ENCODE peak calls at places on chromosomes 16 and 17, in six cellular contexts. One of them, this sample, is unnamed.

GRCh38 chr17:47400333-47400732 is 76.6 kb downstream of the EFCAB13 start:
- DNase-seq in sigmoid colon: no peak
- DNase-seq in CD8-positive, alpha-beta memory T cell: no peak
- DNase-seq in transverse colon: no peak
- DNase-seq in aorta: no peak
- DNase-seq in heart left ventricle: no peak
- DNase-seq in this sample: no peak

GRCh38 chr16:10497132-10498088 is 83.0 kb downstream of the EMP2 start:
- DNase-seq in sigmoid colon: no peak
- DNase-seq in transverse colon: no peak
- DNase-seq in heart left ventricle: no peak
- DNase-seq in CD8-positive, alpha-beta memory T cell: no peak
- DNase-seq in aorta: no peak
- DNase-seq in this sample: no peak

GRCh38 chr16:9630119-9630518 is 538.7 kb downstream of the HAPSTR1 start:
- DNase-seq in aorta: no peak
- DNase-seq in CD8-positive, alpha-beta memory T cell: no peak
- DNase-seq in transverse colon: no peak
- DNase-seq in heart left ventricle: no peak
- DNase-seq in sigmoid colon: no peak
- DNase-seq in this sample: no peak

GRCh38 chr16:85437161-85438052 is 175.7 kb upstream of the GSE1 start:
- DNase-seq in sigmoid colon: peak; percentile 80
- DNase-seq in CD8-positive, alpha-beta memory T cell: no peak
- DNase-seq in aorta: no peak
- DNase-seq in transverse colon: peak; percentile 89
- DNase-seq in heart left ventricle: no peak
- DNase-seq in this sample: no peak

GRCh38 chr17:14118951-14119350 is 49.6 kb downstream of the COX10 start:
- DNase-seq in CD8-positive, alpha-beta memory T cell: no peak
- DNase-seq in heart left ventricle: no peak
- DNase-seq in sigmoid colon: no peak
- DNase-seq in aorta: no peak
- DNase-seq in transverse colon: no peak
- DNase-seq in this sample: no peak

GRCh38 chr16:58299757-58300349 is 5.0 kb upstream of the PRSS54 start:
- DNase-seq in transverse colon: peak; percentile 22
- DNase-seq in CD8-positive, alpha-beta memory T cell: no peak
- DNase-seq in aorta: no peak
- DNase-seq in heart left ventricle: no peak
- DNase-seq in sigmoid colon: no peak
- DNase-seq in this sample: no peak

GRCh38 chr17:40190197-40191021 is 13.1 kb downstream of the RAPGEFL1 start:
- DNase-seq in sigmoid colon: no peak
- DNase-seq in transverse colon: no peak
- DNase-seq in CD8-positive, alpha-beta memory T cell: peak; percentile 31
- DNase-seq in heart left ventricle: no peak
- DNase-seq in aorta: no peak
- DNase-seq in this sample: no peak

GRCh38 chr17:2232244-2232638 is 71.3 kb downstream of the SMG6 start:
- DNase-seq in CD8-positive, alpha-beta memory T cell: no peak
- DNase-seq in transverse colon: no peak
- DNase-seq in heart left ventricle: no peak
- DNase-seq in aorta: no peak
- DNase-seq in sigmoid colon: no peak
- DNase-seq in this sample: no peak

GRCh38 chr17:47225436-47225858 is 16.3 kb downstream of the MYL4 start:
- DNase-seq in CD8-positive, alpha-beta memory T cell: no peak
- DNase-seq in transverse colon: peak; percentile 52
- DNase-seq in aorta: peak; percentile 85
- DNase-seq in heart left ventricle: peak; percentile 89
- DNase-seq in sigmoid colon: peak; percentile 92
- DNase-seq in this sample: no peak

GRCh38 chr17:28901866-28902818 is 737 bp downstream of the DHRS13 start:
- DNase-seq in transverse colon: peak; percentile 65
- DNase-seq in sigmoid colon: no peak
- DNase-seq in CD8-positive, alpha-beta memory T cell: no peak
- DNase-seq in heart left ventricle: peak; percentile 54
- DNase-seq in aorta: peak; percentile 80
- DNase-seq in this sample: no peak

GRCh38 chr17:36183001-36183810 is 6.8 kb upstream of the TBC1D3B start:
- DNase-seq in aorta: peak; percentile 89
- DNase-seq in sigmoid colon: peak; percentile 79
- DNase-seq in CD8-positive, alpha-beta memory T cell: no peak
- DNase-seq in heart left ventricle: peak; percentile 75
- DNase-seq in transverse colon: peak; percentile 68
- DNase-seq in this sample: no peak

GRCh38 chr16:72099377-72099818 is 5.8 kb downstream of the DHX38 start:
- DNase-seq in transverse colon: peak; percentile 27
- DNase-seq in CD8-positive, alpha-beta memory T cell: peak; percentile 34
- DNase-seq in aorta: no peak
- DNase-seq in heart left ventricle: no peak
- DNase-seq in sigmoid colon: no peak
- DNase-seq in this sample: peak; percentile 18

GRCh38 chr16:4855371-4855770 is 8.1 kb downstream of the UBN1 start:
- DNase-seq in CD8-positive, alpha-beta memory T cell: no peak
- DNase-seq in heart left ventricle: no peak
- DNase-seq in sigmoid colon: no peak
- DNase-seq in aorta: no peak
- DNase-seq in transverse colon: no peak
- DNase-seq in this sample: no peak

GRCh38 chr17:30554839-30555751 is 77.9 kb downstream of the GOSR1 start:
- DNase-seq in transverse colon: no peak
- DNase-seq in sigmoid colon: no peak
- DNase-seq in aorta: peak; percentile 73
- DNase-seq in heart left ventricle: no peak
- DNase-seq in CD8-positive, alpha-beta memory T cell: no peak
- DNase-seq in this sample: peak; percentile 27

GRCh38 chr17:44733753-44734152 is 25.0 kb upstream of the ADAM11 start:
- DNase-seq in heart left ventricle: peak; percentile 37
- DNase-seq in transverse colon: no peak
- DNase-seq in aorta: no peak
- DNase-seq in sigmoid colon: no peak
- DNase-seq in CD8-positive, alpha-beta memory T cell: no peak
- DNase-seq in this sample: no peak

GRCh38 chr17:34389343-34389742 is 26.3 kb upstream of the CCL1 start:
- DNase-seq in CD8-positive, alpha-beta memory T cell: no peak
- DNase-seq in transverse colon: peak; percentile 19
- DNase-seq in heart left ventricle: no peak
- DNase-seq in aorta: no peak
- DNase-seq in sigmoid colon: no peak
- DNase-seq in this sample: no peak

GRCh38 chr16:79599837-79600635 is 501 bp downstream of the MAF start:
- DNase-seq in aorta: peak; percentile 85
- DNase-seq in CD8-positive, alpha-beta memory T cell: no peak
- DNase-seq in transverse colon: no peak
- DNase-seq in heart left ventricle: peak; percentile 79
- DNase-seq in sigmoid colon: peak; percentile 82
- DNase-seq in this sample: no peak

GRCh38 chr17:72432143-72432604 is 311.4 kb downstream of the SOX9 start:
- DNase-seq in CD8-positive, alpha-beta memory T cell: no peak
- DNase-seq in sigmoid colon: no peak
- DNase-seq in transverse colon: peak; percentile 75
- DNase-seq in aorta: no peak
- DNase-seq in heart left ventricle: no peak
- DNase-seq in this sample: no peak

GRCh38 chr16:79265701-79266100 is 334.8 kb downstream of the MAF start:
- DNase-seq in CD8-positive, alpha-beta memory T cell: no peak
- DNase-seq in transverse colon: no peak
- DNase-seq in heart left ventricle: no peak
- DNase-seq in sigmoid colon: no peak
- DNase-seq in aorta: no peak
- DNase-seq in this sample: no peak

GRCh38 chr16:89257281-89257731 is 39.8 kb downstream of the ZNF778 start:
- DNase-seq in transverse colon: no peak
- DNase-seq in sigmoid colon: no peak
- DNase-seq in aorta: peak; percentile 73
- DNase-seq in heart left ventricle: no peak
- DNase-seq in CD8-positive, alpha-beta memory T cell: no peak
- DNase-seq in this sample: no peak

GRCh38 chr17:8365143-8365542 is 11.4 kb downstream of the KRABD2 start:
- DNase-seq in sigmoid colon: no peak
- DNase-seq in transverse colon: no peak
- DNase-seq in heart left ventricle: no peak
- DNase-seq in aorta: no peak
- DNase-seq in CD8-positive, alpha-beta memory T cell: no peak
- DNase-seq in this sample: no peak

GRCh38 chr17:51270675-51271074 is 10.3 kb downstream of the UTP18 start:
- DNase-seq in heart left ventricle: no peak
- DNase-seq in transverse colon: no peak
- DNase-seq in aorta: no peak
- DNase-seq in CD8-positive, alpha-beta memory T cell: no peak
- DNase-seq in sigmoid colon: no peak
- DNase-seq in this sample: no peak

GRCh38 chr16:14070555-14070876 is 603 bp upstream of the MRTFB start:
- DNase-seq in aorta: no peak
- DNase-seq in heart left ventricle: no peak
- DNase-seq in CD8-positive, alpha-beta memory T cell: no peak
- DNase-seq in sigmoid colon: no peak
- DNase-seq in transverse colon: no peak
- DNase-seq in this sample: no peak

GRCh38 chr16:14072360-14072759 is 1.2 kb downstream of the MRTFB start:
- DNase-seq in heart left ventricle: no peak
- DNase-seq in CD8-positive, alpha-beta memory T cell: no peak
- DNase-seq in transverse colon: no peak
- DNase-seq in sigmoid colon: no peak
- DNase-seq in aorta: no peak
- DNase-seq in this sample: no peak

GRCh38 chr16:14070877-14071575 is at the start of gene MRTFB:
- DNase-seq in transverse colon: peak; percentile 86
- DNase-seq in heart left ventricle: peak; percentile 83
- DNase-seq in aorta: peak; percentile 95
- DNase-seq in sigmoid colon: peak; percentile 83
- DNase-seq in CD8-positive, alpha-beta memory T cell: peak; percentile 82
- DNase-seq in this sample: peak; percentile 54

GRCh38 chr16:14071576-14072271 is 605 bp downstream of the MRTFB start:
- DNase-seq in transverse colon: no peak
- DNase-seq in heart left ventricle: peak; percentile 69
- DNase-seq in CD8-positive, alpha-beta memory T cell: no peak
- DNase-seq in sigmoid colon: no peak
- DNase-seq in aorta: peak; percentile 84
- DNase-seq in this sample: no peak

DNA sequence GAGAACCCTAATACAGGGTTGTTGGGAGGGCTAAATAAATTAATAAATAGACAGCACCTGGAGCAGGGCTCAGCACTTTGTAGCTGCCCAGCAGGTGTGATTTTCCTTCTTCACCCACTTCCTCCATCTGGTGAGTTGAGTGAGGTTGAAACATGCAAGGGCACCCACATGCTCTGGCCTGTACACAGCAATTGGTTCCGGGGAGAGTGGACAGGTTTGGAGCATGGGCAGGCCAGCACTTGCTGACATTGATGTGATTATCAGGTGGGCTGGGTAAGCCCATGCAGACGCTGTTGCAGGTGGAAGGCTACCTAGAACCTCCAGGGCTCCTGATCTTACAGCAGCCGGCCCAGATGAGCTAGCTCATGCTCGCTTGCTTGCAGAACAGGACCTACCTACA is 1.3 kb upstream of the MRTFB start:
- DNase-seq in CD8-positive, alpha-beta memory T cell: no peak
- DNase-seq in aorta: no peak
- DNase-seq in sigmoid colon: no peak
- DNase-seq in transverse colon: no peak
- DNase-seq in heart left ventricle: no peak
- DNase-seq in this sample: no peak
- H3K27ac ChIP-seq in CD8-positive, alpha-beta memory T cell: no peak overlapping the region
- H3K27ac ChIP-seq in aorta: no peak overlapping the region
- H3K27ac ChIP-seq in sigmoid colon: no peak overlapping the region
- H3K27ac ChIP-seq in transverse colon: no peak overlapping the region
- H3K27ac ChIP-seq in heart left ventricle: no peak overlapping the region
- H3K27ac ChIP-seq in this sample: no peak overlapping the region

GRCh38 chr16:12486386-12486785 is 317.3 kb downstream of the CPPED1 start:
- DNase-seq in heart left ventricle: no peak
- DNase-seq in aorta: no peak
- DNase-seq in sigmoid colon: no peak
- DNase-seq in transverse colon: no peak
- DNase-seq in CD8-positive, alpha-beta memory T cell: no peak
- DNase-seq in this sample: no peak
- H3K4me3 ChIP-seq in heart left ventricle: no peak overlapping the region
- H3K4me3 ChIP-seq in aorta: no peak overlapping the region
- H3K4me3 ChIP-seq in sigmoid colon: no peak overlapping the region
- H3K4me3 ChIP-seq in transverse colon: no peak overlapping the region
- H3K4me3 ChIP-seq in CD8-positive, alpha-beta memory T cell: no peak overlapping the region
- H3K4me3 ChIP-seq in this sample: no peak overlapping the region

GRCh38 chr17:22138861-22139469 is 446.6 kb downstream of the KCNJ18 start:
- DNase-seq in CD8-positive, alpha-beta memory T cell: no peak
- DNase-seq in transverse colon: no peak
- DNase-seq in heart left ventricle: no peak
- DNase-seq in aorta: no peak
- DNase-seq in sigmoid colon: no peak
- DNase-seq in this sample: no peak
- H3K9me3 ChIP-seq in CD8-positive, alpha-beta memory T cell: no peaks in the 10 kb centered on the region
- H3K9me3 ChIP-seq in transverse colon: peaks cover 10% of the 10 kb centered on the region
- H3K9me3 ChIP-seq in heart left ventricle: no peaks in the 10 kb centered on the region
- H3K9me3 ChIP-seq in aorta: no peaks in the 10 kb centered on the region
- H3K9me3 ChIP-seq in sigmoid colon: peaks cover 4% of the 10 kb centered on the region
- H3K9me3 ChIP-seq in this sample: no peaks in the 10 kb centered on the region

DNA sequence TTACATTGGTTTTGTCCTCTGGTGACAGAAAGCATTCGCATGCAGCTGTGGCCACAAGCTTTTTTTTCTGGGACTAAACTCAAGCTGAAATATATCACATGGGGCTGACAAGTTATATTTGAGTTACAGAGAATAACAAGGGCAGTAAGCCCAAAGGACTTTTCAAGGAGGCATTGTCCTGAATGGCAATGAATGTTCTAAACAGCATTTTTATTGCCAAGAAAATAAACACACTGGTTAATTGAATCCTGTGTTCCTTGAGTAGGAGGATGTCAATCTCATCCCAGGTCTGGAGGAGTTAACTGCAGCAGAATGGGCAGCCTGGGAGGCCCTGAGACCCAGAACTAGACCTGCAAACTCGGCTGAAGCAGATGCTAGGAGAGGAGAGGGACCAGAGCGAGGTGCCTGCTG is 114.5 kb downstream of the COPRS start:
- DNase-seq in sigmoid colon: no peak
- DNase-seq in transverse colon: no peak
- DNase-seq in aorta: no peak
- DNase-seq in CD8-positive, alpha-beta memory T cell: no peak
- DNase-seq in heart left ventricle: no peak
- DNase-seq in this sample: no peak
- H3K27ac ChIP-seq in sigmoid colon: no peak overlapping the region
- H3K27ac ChIP-seq in transverse colon: no peak overlapping the region
- H3K27ac ChIP-seq in aorta: no peak overlapping the region
- H3K27ac ChIP-seq in CD8-positive, alpha-beta memory T cell: no peak overlapping the region
- H3K27ac ChIP-seq in heart left ventricle: peak overlapping the region; percentile 54
- H3K27ac ChIP-seq in this sample: no peak overlapping the region

GRCh38 chr16:46822270-46822669 is 8.7 kb downstream of the C16orf87 start:
- DNase-seq in CD8-positive, alpha-beta memory T cell: no peak
- DNase-seq in sigmoid colon: no peak
- DNase-seq in aorta: no peak
- DNase-seq in heart left ventricle: no peak
- DNase-seq in transverse colon: no peak
- DNase-seq in this sample: no peak
- H3K4me3 ChIP-seq in CD8-positive, alpha-beta memory T cell: no peak overlapping the region
- H3K4me3 ChIP-seq in sigmoid colon: no peak overlapping the region
- H3K4me3 ChIP-seq in aorta: no peak overlapping the region
- H3K4me3 ChIP-seq in heart left ventricle: no peak overlapping the region
- H3K4me3 ChIP-seq in transverse colon: no peak overlapping the region
- H3K4me3 ChIP-seq in this sample: no peak overlapping the region

This sample was measured in iPS DF 6.9.